ENCODE peak calls at places on chromosomes 11 and 22, in nine cellular contexts. T is choroid plexus epithelial cell; H is head of caudate nucleus; D is CD4-positive, alpha-beta T cell; R is thyroid gland; B is stimulated activated CD4-positive, alpha-beta T cell treated with anti-CD3 and anti-CD28 coated beads, Interleukin-1b, Interleukin-23, amount 100 ng/mL, for 4 hours; K is T47D; V is AG08395; N is hippocampal formation. J is an unnamed sample.

GRCh38 chr11:19919050-19919561 is 206.5 kb downstream of the NAV2 start:
- DNase-seq in D (no peak), N (no peak), T (peak), H (peak), B (no peak), R (peak), K (peak), V (peak), J (peak)

GRCh38 chr11:35529971-35530495 is 4.6 kb upstream of the PAMR1 start:
- DNase-seq in K (peak), H (no peak), R (no peak), B (no peak), V (peak), D (no peak), T (peak), N (no peak), J (no peak)

GRCh38 chr11:61811831-61812230 is 5.0 kb downstream of the FADS1 start:
- DNase-seq in B (no peak), T (no peak), K (no peak), N (no peak), D (no peak), V (no peak), R (no peak), H (no peak), J (no peak)

GRCh38 chr22:36423461-36424404 is 36.0 kb upstream of the MYH9 start:
- DNase-seq in N (no peak), T (peak), B (no peak), K (no peak), H (no peak), D (no peak), V (peak), R (no peak), J (no peak)

GRCh38 chr22:29306830-29307657 is 594 bp downstream of the GAS2L1 start:
- DNase-seq in T (peak), K (peak), V (peak), D (no peak), H (peak), R (peak), N (peak), B (peak), J (no peak)

GRCh38 chr22:23608583-23608982 is 23.5 kb downstream of the DRICH1 start:
- DNase-seq in B (no peak), V (peak), N (no peak), K (peak), H (no peak), T (peak), D (no peak), R (no peak), J (no peak)

GRCh38 chr11:27217948-27218410 is 145.0 kb downstream of the CCDC34 start:
- DNase-seq in H (no peak), V (peak), K (no peak), D (no peak), N (no peak), T (peak), B (no peak), R (peak), J (no peak)

GRCh38 chr22:38298312-38299000 is 18.8 kb downstream of the CSNK1E start:
- DNase-seq in K (no peak), R (no peak), V (no peak), T (peak), D (no peak), N (no peak), H (no peak), B (peak), J (peak)

GRCh38 chr22:32380991-32381390 is 23.3 kb downstream of the RFPL3 start:
- DNase-seq in N (no peak), H (no peak), V (no peak), D (no peak), R (no peak), T (no peak), K (no peak), B (no peak), J (no peak)

GRCh38 chr22:34111210-34111824 is 191.0 kb upstream of the LARGE1 start:
- DNase-seq in K (peak), D (no peak), H (peak), V (peak), B (no peak), T (peak), R (peak), N (peak), J (no peak)

GRCh38 chr22:30245181-30245984 is 1.2 kb downstream of the LIF start:
- DNase-seq in N (no peak), K (no peak), R (no peak), T (no peak), V (no peak), H (no peak), D (no peak), B (no peak), J (no peak)

GRCh38 chr11:67371549-67372231 is 1.7 kb downstream of the CLCF1 start:
- DNase-seq in H (no peak), T (peak), R (peak), D (no peak), K (peak), B (no peak), N (no peak), V (peak), J (peak)

GRCh38 chr11:105004021-105004420 is 18.9 kb downstream of the CASP5 start:
- DNase-seq in H (no peak), K (no peak), D (no peak), R (no peak), T (peak), N (no peak), V (no peak), B (no peak), J (no peak)

GRCh38 chr11:121928597-121929580 is 187.1 kb downstream of the BLID start:
- DNase-seq in H (peak), D (no peak), R (peak), V (no peak), T (no peak), K (no peak), N (no peak), B (no peak), J (no peak)

GRCh38 chr11:22555901-22556300 is 69.7 kb downstream of the FANCF start:
- DNase-seq in V (no peak), H (no peak), D (no peak), T (no peak), B (no peak), N (no peak), R (no peak), K (no peak), J (no peak)

GRCh38 chr11:1371836-1372465 is 17.8 kb upstream of the BRSK2 start:
- DNase-seq in T (no peak), K (no peak), V (no peak), H (no peak), B (no peak), D (no peak), R (no peak), N (no peak), J (no peak)

GRCh38 chr22:22818861-22819855 is 68.5 kb upstream of the IGLL5 start:
- DNase-seq in H (no peak), N (no peak), R (no peak), T (no peak), D (no peak), B (no peak), V (no peak), K (no peak), J (no peak)

GRCh38 chr11:86954288-86955110 is 696 bp downstream of the FZD4 start:
- DNase-seq in V (no peak), K (peak), H (no peak), T (no peak), B (no peak), R (peak), D (no peak), N (no peak), J (no peak)

GRCh38 chr22:19611590-19611989 is 87.4 kb upstream of the CLDN5 start:
- DNase-seq in D (no peak), H (no peak), T (no peak), K (no peak), B (no peak), N (no peak), R (no peak), V (no peak), J (no peak)

GRCh38 chr11:113378692-113379091 is 8.9 kb upstream of the ANKK1 start:
- DNase-seq in D (no peak), T (no peak), K (no peak), N (no peak), R (no peak), V (no peak), H (no peak), B (no peak), J (no peak)

GRCh38 chr11:58524232-58525036 is 16.5 kb upstream of the OR5B21 start:
- DNase-seq in D (peak), N (peak), H (peak), T (peak), K (peak), B (no peak), R (peak), V (peak), J (peak)

GRCh38 chr11:34174411-34175041 is 69.1 kb downstream of the NAT10 start:
- DNase-seq in V (peak), T (peak), H (peak), N (peak), R (peak), B (peak), D (peak), K (peak), J (peak)

GRCh38 chr22:39914584-39914983 is 13.7 kb downstream of the GRAP2 start:
- DNase-seq in R (no peak), D (no peak), N (no peak), T (no peak), K (no peak), V (no peak), B (no peak), H (no peak), J (no peak)

GRCh38 chr11:64396079-64396591 is 37.2 kb downstream of the RPS6KA4 start:
- DNase-seq in N (no peak), H (no peak), K (no peak), B (no peak), R (no peak), D (no peak), V (no peak), T (peak), J (no peak)

GRCh38 chr11:78684377-78684776 is 109.7 kb upstream of the NARS2 start:
- DNase-seq in R (no peak), T (peak), V (no peak), N (no peak), K (peak), H (no peak), B (no peak), D (no peak), J (no peak)

GRCh38 chr11:132078230-132078629 is 707.8 kb downstream of the NTM start:
- DNase-seq in D (no peak), N (peak), R (no peak), H (peak), B (no peak), K (no peak), V (no peak), T (no peak), J (no peak)

GRCh38 chr11:128956401-128957203 is 13.9 kb upstream of the TP53AIP1 start:
- DNase-seq in R (peak), B (no peak), T (peak), H (peak), V (peak), K (peak), N (no peak), D (no peak), J (peak)

J was measured in 8988T.